ENCODE peak calls at places on chromosomes 16 and 17, in ten cellular contexts. G, D, X, Y, N, Z, S, F, T and O are unnamed samples.

GRCh38 chr16:57110937-57111336 is 18.6 kb downstream of the CPNE2 start:
- DNase-seq in G (no peak), D (no peak), X (no peak), Y (no peak), N (no peak), Z (no peak), S (no peak), F (no peak), T (no peak), O (no peak)

GRCh38 chr16:61792194-61792904 is 243.9 kb downstream of the CDH8 start:
- DNase-seq in G (no peak), D (no peak), X (no peak), Y (no peak), N (peak), Z (peak), S (no peak), F (no peak), T (peak), O (no peak)

GRCh38 chr17:76138234-76138895 is 2.7 kb downstream of the FOXJ1 start:
- DNase-seq in G (no peak), D (no peak), X (no peak), Y (no peak), N (no peak), Z (no peak), S (peak), F (no peak), T (no peak), O (no peak)

GRCh38 chr16:58022601-58023371 is 2.8 kb upstream of the MMP15 start:
- DNase-seq in G (no peak), D (peak), X (no peak), Y (no peak), N (no peak), Z (peak), S (no peak), F (peak), T (no peak), O (no peak)

GRCh38 chr17:76079577-76080206 is 710 bp downstream of the ZACN start:
- DNase-seq in G (no peak), D (no peak), X (no peak), Y (no peak), N (no peak), Z (no peak), S (no peak), F (no peak), T (no peak), O (no peak)

GRCh38 chr16:57592591-57593003 is 35.8 kb upstream of the ADGRG1 start:
- DNase-seq in G (peak), D (no peak), X (peak), Y (peak), N (no peak), Z (no peak), S (no peak), F (no peak), T (no peak), O (peak)

GRCh38 chr17:5123343-5124124 is 7.7 kb downstream of the USP6 start:
- DNase-seq in G (no peak), D (no peak), X (no peak), Y (no peak), N (no peak), Z (no peak), S (no peak), F (no peak), T (no peak), O (no peak)

GRCh38 chr16:84068783-84069464 is 26.3 kb upstream of the SLC38A8 start:
- DNase-seq in G (no peak), D (no peak), X (no peak), Y (no peak), N (no peak), Z (no peak), S (no peak), F (no peak), T (no peak), O (no peak)